ENCODE peak calls at places on chromosomes 16 and 17, in seven cellular contexts. L, M, U, E, C, S and K are unnamed samples.

GRCh38 chr17:16407911-16408588 is 7.3 kb upstream of the TRPV2 start:
- DNase-seq in L (no peak), M (peak), U (peak), E (no peak), C (peak), S (no peak), K (peak)

GRCh38 chr16:89300976-89301360 is 83.5 kb downstream of the ZNF778 start:
- DNase-seq in L (no peak), M (no peak), U (no peak), E (no peak), C (no peak), S (no peak), K (no peak)

GRCh38 chr16:89484088-89484501 is 6.3 kb downstream of the ANKRD11 start:
- DNase-seq in L (no peak), M (no peak), U (no peak), E (no peak), C (no peak), S (peak), K (no peak)

GRCh38 chr16:31084584-31085298 is 4.0 kb downstream of the PRSS53 start:
- DNase-seq in L (no peak), M (no peak), U (no peak), E (no peak), C (no peak), S (no peak), K (peak)

GRCh38 chr16:11665071-11665491 is 3.2 kb upstream of the SNN start:
- DNase-seq in L (no peak), M (peak), U (no peak), E (no peak), C (no peak), S (peak), K (no peak)

GRCh38 chr17:57086069-57086930 is 1.3 kb downstream of the AKAP1 start:
- DNase-seq in L (no peak), M (no peak), U (peak), E (no peak), C (peak), S (peak), K (peak)

GRCh38 chr17:14813649-14814048 is 451.5 kb downstream of the PMP22 start:
- DNase-seq in L (no peak), M (peak), U (no peak), E (no peak), C (peak), S (peak), K (peak)

GRCh38 chr16:59404509-59404908 is 670.4 kb upstream of the GOT2 start:
- DNase-seq in L (no peak), M (no peak), U (no peak), E (no peak), C (no peak), S (no peak), K (no peak)

GRCh38 chr17:312476-313148 is 40.0 kb downstream of the RPH3AL start:
- DNase-seq in L (no peak), M (peak), U (no peak), E (no peak), C (no peak), S (no peak), K (no peak)

GRCh38 chr17:81112461-81112860 is 52.8 kb upstream of the PVALEF start:
- DNase-seq in L (no peak), M (no peak), U (no peak), E (no peak), C (no peak), S (no peak), K (no peak)
- H3K4me3 ChIP-seq in L (no peak), M (no peak), U (no peak), E (no peak), C (no peak), S (no peak), K (no peak)

GRCh38 chr17:77471984-77472836 is 331.4 kb downstream of the SEC14L1 start:
- DNase-seq in L (no peak), M (no peak), U (peak), E (no peak), C (peak), S (peak), K (peak)
- H3K4me3 ChIP-seq in L (peak), M (no peak), U (no peak), E (no peak), C (no peak), S (no peak), K (peak)

DNA sequence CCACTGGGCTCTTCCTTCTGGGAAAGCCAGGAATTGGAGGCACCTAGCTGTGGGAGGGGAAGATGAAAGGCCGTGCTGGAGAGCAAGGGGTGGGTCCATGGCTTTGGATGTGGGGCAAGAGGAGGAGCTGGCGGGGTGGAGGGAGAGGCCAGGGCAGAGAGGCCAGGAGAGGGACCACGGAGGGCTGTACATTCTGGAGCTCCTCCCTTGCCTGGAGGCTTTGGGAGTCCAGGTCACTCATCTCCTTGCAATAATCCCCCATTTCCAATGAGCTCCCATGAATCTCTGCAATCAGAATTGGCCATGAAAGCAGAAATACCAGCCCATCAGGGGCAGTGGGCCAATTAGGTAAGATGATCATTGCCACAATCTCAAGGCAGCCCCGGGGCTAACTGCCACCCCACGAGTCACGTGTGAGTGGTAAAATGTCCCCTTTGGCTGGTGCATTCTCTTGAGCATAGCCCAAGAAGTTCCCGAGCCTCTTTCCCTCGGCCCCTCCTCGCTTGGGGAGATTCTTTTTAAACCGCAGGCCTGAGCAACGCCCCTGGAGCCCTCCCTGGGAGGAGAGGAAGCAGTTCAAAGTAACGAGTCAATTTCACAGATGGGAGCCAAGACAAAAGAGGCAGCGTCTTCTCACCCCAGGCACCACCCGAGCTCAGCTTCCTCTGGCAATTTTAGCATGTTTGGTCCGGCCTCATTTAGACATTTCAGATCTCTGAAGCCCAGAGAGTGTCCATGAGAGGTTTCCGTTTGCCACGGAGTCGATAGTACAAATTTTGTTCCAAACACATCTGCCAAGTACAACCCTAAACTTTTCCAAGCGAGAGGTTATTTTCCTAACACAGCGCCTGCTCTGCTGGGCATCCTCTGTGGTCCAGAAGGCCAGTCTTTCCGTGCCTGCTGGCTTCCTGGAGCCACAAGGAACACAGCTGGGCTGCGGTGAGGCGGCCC is 13.4 kb downstream of the RTN4RL1 start:
- DNase-seq in L (no peak), M (no peak), U (no peak), E (no peak), C (peak), S (peak), K (no peak)
- H3K4me3 ChIP-seq in L (peak), M (no peak), U (no peak), E (no peak), C (no peak), S (no peak), K (no peak)

GRCh38 chr16:51149721-51150158 is 1.3 kb downstream of the SALL1 start:
- DNase-seq in L (no peak), M (no peak), U (no peak), E (no peak), C (peak), S (no peak), K (no peak)
- H3K4me3 ChIP-seq in L (no peak), M (no peak), U (no peak), E (no peak), C (peak), S (no peak), K (no peak)

GRCh38 chr17:42312035-42312284 is 23.7 kb downstream of the STAT5A start:
- DNase-seq in L (no peak), M (no peak), U (no peak), E (no peak), C (no peak), S (no peak), K (no peak)

GRCh38 chr17:42313773-42314566 is 25.7 kb downstream of the STAT5A start:
- DNase-seq in L (no peak), M (no peak), U (no peak), E (no peak), C (no peak), S (peak), K (no peak)

GRCh38 chr17:42313389-42313772 is 25.1 kb downstream of the STAT5A start:
- DNase-seq in L (no peak), M (no peak), U (no peak), E (no peak), C (no peak), S (no peak), K (no peak)

GRCh38 chr17:42311240-42312034 is 23.1 kb downstream of the STAT5A start:
- DNase-seq in L (peak), M (peak), U (no peak), E (no peak), C (no peak), S (peak), K (peak)

DNA sequence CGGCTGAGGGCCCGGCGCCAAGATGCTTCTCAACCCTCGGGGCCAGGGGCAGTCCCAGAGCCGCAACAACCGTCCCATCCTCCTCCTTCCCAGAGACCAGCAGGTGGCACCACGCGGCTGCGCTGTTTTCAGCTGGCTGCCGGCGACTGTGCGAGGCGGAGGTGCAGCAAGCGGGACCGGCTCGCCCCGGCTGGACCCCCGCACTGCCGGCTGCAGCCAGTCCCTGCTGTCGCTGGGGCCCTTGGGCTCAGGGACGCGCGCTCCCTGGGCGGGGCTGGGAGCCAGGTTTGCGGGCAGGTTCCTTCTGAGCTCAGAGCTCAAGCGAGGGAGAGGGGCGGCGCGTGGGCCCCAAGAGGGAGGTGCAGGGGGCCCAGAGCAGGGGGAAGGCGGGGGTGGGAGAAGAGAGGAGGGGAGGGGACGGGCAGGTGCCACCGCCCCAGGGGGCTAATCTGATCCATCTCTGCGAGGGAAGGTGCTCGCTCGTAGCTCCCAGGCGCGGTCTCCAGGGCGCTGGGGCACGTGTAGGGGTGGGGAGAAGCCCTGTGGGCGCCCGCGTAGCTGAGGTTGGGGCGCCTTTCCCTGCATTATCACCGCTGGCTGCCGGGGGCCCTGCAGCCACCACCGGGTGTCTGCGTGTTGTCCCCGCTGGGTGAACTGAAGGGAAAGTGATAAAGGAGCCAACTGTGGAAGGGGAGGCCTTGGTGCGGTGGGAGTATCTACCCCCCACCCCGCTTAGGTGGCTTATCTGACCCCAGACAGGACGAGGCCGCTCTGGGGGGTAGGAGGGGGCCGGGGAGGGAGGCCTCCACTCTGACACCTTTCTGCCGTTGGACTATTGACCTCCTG is 24.2 kb downstream of the STAT5A start:
- DNase-seq in L (no peak), M (peak), U (peak), E (no peak), C (peak), S (peak), K (peak)
- H3K4me3 ChIP-seq in L (peak), M (peak), U (no peak), E (no peak), C (peak), S (peak), K (peak)

DNA sequence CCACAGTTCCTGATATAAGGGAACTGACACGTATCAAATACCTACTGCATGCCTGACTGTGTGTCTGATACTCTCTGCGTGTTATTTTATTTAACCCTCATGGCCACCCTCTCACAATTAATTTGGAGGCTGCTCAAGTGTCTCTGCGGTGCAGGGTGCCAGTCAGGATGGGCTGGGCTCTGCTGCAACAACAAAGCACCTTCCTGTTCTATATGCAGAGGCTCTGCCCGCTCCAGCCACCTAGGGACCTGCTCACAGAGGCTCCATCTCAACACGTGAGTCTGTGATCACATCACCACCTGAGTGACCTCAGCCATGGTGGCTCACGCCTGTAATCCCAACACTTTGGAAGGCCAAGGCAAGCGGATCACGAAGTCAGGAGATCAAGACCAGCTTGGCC is 87.1 kb downstream of the SLC39A11 start:
- DNase-seq in L (no peak), M (no peak), U (no peak), E (no peak), C (no peak), S (no peak), K (no peak)
- H3K4me3 ChIP-seq in L (no peak), M (no peak), U (no peak), E (no peak), C (no peak), S (no peak), K (no peak)

DNA sequence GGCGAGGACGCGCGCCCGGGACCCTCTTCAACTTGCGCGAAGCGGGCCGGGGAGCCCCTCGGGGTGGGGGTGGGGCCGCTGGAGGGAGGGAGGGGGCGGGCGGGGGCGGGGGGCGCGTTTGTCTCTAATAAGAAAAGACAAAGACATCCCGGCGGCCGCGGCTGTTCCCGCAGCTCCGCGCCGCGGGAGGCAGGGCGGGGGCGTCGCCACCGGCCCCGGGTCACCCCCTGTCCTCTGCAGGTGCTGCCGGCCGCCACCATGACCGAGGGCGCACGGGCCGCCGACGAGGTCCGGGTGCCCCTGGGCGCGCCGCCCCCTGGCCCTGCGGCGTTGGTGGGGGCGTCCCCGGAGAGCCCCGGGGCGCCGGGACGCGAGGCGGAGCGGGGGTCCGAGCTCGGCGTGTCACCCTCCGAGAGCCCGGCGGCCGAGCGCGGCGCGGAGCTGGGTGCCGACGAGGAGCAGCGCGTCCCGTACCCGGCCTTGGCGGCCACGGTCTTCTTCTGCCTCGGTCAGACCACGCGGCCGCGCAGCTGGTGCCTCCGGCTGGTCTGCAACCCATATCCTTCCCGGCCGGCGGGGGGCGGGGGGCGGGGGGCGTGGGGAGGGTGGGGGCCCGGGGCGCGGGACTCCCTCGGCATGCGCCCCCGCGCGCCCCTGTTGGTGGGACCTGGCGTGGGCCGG is 714 bp downstream of the CACNA1H start:
- DNase-seq in L (no peak), M (no peak), U (no peak), E (no peak), C (peak), S (no peak), K (no peak)
- H3K4me3 ChIP-seq in L (peak), M (peak), U (no peak), E (peak), C (no peak), S (no peak), K (no peak)

DNA sequence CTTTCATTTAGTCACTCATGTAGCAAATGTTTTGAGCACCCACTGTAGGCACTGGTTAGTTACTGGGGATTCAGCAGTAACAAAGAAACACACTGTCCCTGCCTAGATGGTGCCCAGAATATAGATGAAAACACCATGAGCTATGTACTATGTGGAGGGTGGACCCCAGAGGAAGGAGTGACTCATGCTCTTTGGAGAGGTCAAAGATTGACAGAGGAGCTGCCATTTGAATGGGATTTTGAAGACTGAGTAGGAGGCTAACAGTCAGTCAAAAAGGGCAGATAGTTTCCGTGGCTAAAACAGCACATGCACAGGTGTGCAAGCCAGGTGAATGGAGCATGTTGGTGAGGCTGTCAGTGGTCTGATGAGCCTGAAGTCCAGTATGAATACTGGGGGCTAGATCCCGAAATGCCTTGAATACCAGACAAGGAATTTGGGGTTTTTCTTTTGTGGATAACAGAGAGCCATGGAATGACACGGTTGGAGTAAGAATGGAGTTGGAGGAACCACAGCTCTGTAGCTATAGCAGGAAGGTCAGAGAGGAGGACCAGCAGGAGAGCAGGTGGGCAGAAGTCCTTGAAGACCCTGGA is 6.1 kb downstream of the IL21R start:
- DNase-seq in L (no peak), M (no peak), U (no peak), E (no peak), C (no peak), S (peak), K (no peak)
- H3K4me3 ChIP-seq in L (no peak), M (no peak), U (no peak), E (no peak), C (no peak), S (no peak), K (no peak)

GRCh38 chr16:85379041-85380001 is 233.8 kb upstream of the GSE1 start:
- DNase-seq in L (no peak), M (no peak), U (no peak), E (no peak), C (no peak), S (peak), K (no peak)

GRCh38 chr16:85380905-85381737 is 232.0 kb upstream of the GSE1 start:
- DNase-seq in L (no peak), M (no peak), U (no peak), E (no peak), C (no peak), S (peak), K (no peak)

GRCh38 chr16:85381738-85382592 is 231.2 kb upstream of the GSE1 start:
- DNase-seq in L (no peak), M (no peak), U (no peak), E (no peak), C (no peak), S (peak), K (no peak)

GRCh38 chr16:85378145-85379040 is 234.7 kb upstream of the GSE1 start:
- DNase-seq in L (no peak), M (no peak), U (no peak), E (no peak), C (no peak), S (peak), K (no peak)

DNA sequence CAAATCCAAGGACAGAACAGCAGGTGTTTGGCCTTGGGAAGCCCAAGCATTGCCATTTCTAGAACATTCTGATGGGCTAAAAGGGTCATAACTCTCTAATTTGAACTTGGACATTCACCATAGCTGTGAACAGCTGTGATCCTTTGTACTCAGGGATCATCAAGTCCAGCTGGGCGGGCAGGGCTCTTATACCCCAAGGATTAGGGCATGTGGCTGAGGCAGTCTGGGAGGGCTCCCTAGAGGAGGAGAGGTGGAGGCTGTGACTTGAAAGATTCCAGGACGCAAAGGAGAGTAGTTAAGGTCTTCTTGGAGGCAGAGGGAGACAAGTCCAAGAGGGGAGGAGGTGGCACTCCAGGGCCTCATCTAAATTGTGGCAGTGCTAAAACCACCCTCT is 233.1 kb upstream of the GSE1 start:
- DNase-seq in L (no peak), M (no peak), U (no peak), E (no peak), C (no peak), S (no peak), K (no peak)
- H3K4me3 ChIP-seq in L (no peak), M (no peak), U (no peak), E (no peak), C (no peak), S (no peak), K (no peak)

DNA sequence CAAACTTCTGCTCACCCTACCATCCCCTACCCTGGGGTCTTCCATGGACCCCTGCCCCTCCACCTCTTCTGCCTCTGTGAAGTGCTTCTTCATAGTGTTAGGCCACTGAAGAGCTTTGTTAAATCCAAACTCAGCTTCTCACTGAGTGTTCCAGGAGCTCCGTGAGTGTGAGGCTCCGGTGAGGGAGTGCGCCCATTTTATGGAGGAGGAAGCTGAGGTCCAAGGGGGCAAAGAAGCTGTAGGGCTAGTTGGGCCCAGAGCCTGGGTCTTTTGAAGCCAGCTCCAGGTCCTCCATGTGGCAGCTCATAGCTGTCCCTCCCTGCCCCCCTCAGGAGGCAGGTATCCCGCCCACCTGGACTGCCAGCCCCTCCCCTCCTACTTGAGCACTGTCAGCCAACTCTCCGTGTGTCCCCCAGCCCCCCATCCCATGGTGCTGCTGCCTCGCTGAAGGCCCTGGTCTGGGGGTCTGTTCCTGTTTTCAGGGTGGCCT is 6.0 kb downstream of the FMNL1 start:
- DNase-seq in L (no peak), M (no peak), U (peak), E (no peak), C (no peak), S (no peak), K (no peak)
- H3K4me3 ChIP-seq in L (peak), M (no peak), U (peak), E (no peak), C (no peak), S (no peak), K (no peak)